ENCODE peak calls at places on chromosomes 16 and 17, in seven cellular contexts. A is pancreas, C is GM23338, I is foreskin keratinocyte, B is colonic mucosa, R is foreskin fibroblast, H is ovary. T is an unnamed sample.

GRCh38 chr17:61334673-61335072 is 65.0 kb upstream of the TBX2 start:
- DNase-seq in R (no peak), I (no peak), B (no peak), H (no peak), A (no peak), C (no peak), T (no peak)

GRCh38 chr16:23508589-23509440 is 1.5 kb downstream of the GGA2 start:
- DNase-seq in H (no peak), R (peak), C (peak), I (no peak), A (no peak), B (peak), T (peak)

GRCh38 chr17:50881182-50881581 is 15.0 kb upstream of the TOB1 start:
- DNase-seq in B (no peak), A (no peak), R (no peak), I (no peak), H (no peak), C (no peak), T (no peak)

GRCh38 chr16:3042376-3042775 is 4.0 kb upstream of the MMP25 start:
- DNase-seq in A (no peak), C (no peak), I (no peak), B (no peak), R (no peak), H (no peak), T (no peak)

GRCh38 chr16:17850626-17851265 is 380.0 kb upstream of the XYLT1 start:
- DNase-seq in I (no peak), C (peak), R (no peak), H (no peak), B (no peak), A (no peak), T (peak)

GRCh38 chr17:79740413-79740812 is 9.7 kb downstream of the ENPP7 start:
- DNase-seq in I (no peak), H (no peak), A (no peak), R (no peak), B (no peak), C (no peak), T (no peak)

GRCh38 chr17:76879254-76879653 is 11.1 kb downstream of the MGAT5B start:
- DNase-seq in R (no peak), B (no peak), I (no peak), A (no peak), C (no peak), H (no peak), T (no peak)

GRCh38 chr16:86555763-86556130 is 712 bp upstream of the MTHFSD start:
- DNase-seq in B (no peak), I (no peak), A (no peak), C (peak), R (peak), H (no peak), T (no peak)

GRCh38 chr17:52297230-52298010 is 138.9 kb upstream of the CA10 start:
- DNase-seq in A (no peak), B (no peak), I (no peak), R (no peak), H (no peak), C (peak), T (no peak)

GRCh38 chr16:28136751-28137434 is 73.4 kb upstream of the GSG1L start:
- DNase-seq in R (no peak), A (no peak), B (no peak), I (no peak), C (no peak), H (no peak), T (no peak)

GRCh38 chr16:1108299-1109252 is 12.5 kb upstream of the C1QTNF8 start:
- DNase-seq in R (peak), H (peak), I (no peak), C (no peak), B (no peak), A (peak), T (no peak)

GRCh38 chr17:77145635-77146632 is 5.2 kb downstream of the SEC14L1 start:
- DNase-seq in R (peak), I (no peak), A (peak), B (peak), H (no peak), C (peak), T (peak)

GRCh38 chr16:63702981-63703590 is 1418.8 kb downstream of the CDH11 start:
- DNase-seq in C (peak), B (no peak), I (no peak), A (peak), H (no peak), R (no peak), T (no peak)

GRCh38 chr16:1734123-1734522 is 28.1 kb downstream of the MAPK8IP3 start:
- DNase-seq in R (no peak), I (no peak), A (no peak), H (no peak), B (no peak), C (no peak), T (no peak)

GRCh38 chr16:88002211-88002610 is 51.0 kb downstream of the BANP start:
- DNase-seq in C (no peak), I (no peak), A (no peak), B (no peak), H (no peak), R (no peak), T (no peak)

GRCh38 chr16:70661918-70662641 is 15.7 kb downstream of the IL34 start:
- DNase-seq in A (no peak), I (no peak), B (no peak), H (peak), R (peak), C (no peak), T (no peak)

GRCh38 chr16:19085679-19086200 is 18.3 kb downstream of the COQ7 start:
- DNase-seq in H (no peak), I (no peak), C (no peak), A (no peak), R (peak), B (peak), T (no peak)

GRCh38 chr16:30743690-30744089 is 4.5 kb upstream of the PHKG2 start:
- DNase-seq in A (no peak), C (no peak), H (peak), B (no peak), R (no peak), I (no peak), T (no peak)

GRCh38 chr17:34517406-34517805 is 62.0 kb upstream of the TMEM132E start:
- DNase-seq in A (no peak), I (no peak), R (no peak), B (no peak), H (no peak), C (no peak), T (no peak)

GRCh38 chr17:34519286-34519685 is 60.1 kb upstream of the TMEM132E start:
- DNase-seq in A (no peak), R (peak), H (no peak), I (no peak), B (no peak), C (peak), T (peak)
- TF ChIP-seq CTCF in A (no peak), R (peak), H (no peak), I (peak), B (no peak), C (peak), T (peak)

GRCh38 chr17:36768355-36768754 is 167.0 kb downstream of the MRM1 start:
- DNase-seq in C (peak), B (no peak), R (no peak), A (no peak), I (no peak), H (no peak), T (peak)
- TF ChIP-seq CTCF in C (peak), B (no peak), R (no peak), A (no peak), I (peak), H (no peak), T (no peak)

DNA sequence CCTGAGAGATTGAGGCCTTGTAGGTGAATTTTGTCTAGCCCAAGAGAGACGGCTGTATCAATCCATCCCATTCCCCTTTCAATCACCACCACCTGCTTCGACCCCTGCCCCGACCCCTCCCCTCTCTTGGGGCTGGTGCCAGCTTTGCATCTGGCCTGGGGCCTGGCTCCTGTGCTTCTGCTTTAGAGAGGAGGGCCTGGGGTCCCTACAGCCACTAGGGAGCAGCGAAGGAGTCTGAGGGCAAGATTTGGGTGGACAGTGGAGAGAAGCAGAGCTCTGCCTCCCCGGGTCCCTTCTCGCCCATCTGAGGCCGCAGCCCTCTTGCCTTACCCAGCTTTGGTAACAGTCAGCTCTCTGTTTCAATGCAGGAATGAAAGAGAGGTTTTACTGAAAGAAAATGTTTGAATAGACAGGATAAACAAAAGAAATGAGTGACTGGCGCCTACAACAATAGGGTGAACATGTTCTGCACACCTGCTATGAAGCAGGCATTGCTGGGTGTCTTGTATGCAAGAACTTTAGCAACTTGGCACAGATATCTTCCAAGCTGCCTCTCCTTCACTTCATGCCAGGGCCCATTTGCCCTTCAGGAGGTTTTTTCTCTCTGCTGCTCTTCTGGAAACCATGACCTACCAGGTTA is 57.4 kb downstream of the SLC47A1 start:
- DNase-seq in H (no peak), I (no peak), B (no peak), R (no peak), A (no peak), C (peak), T (no peak)
- TF ChIP-seq CTCF in H (no peak), I (no peak), B (no peak), R (no peak), A (no peak), C (peak), T (no peak)

DNA sequence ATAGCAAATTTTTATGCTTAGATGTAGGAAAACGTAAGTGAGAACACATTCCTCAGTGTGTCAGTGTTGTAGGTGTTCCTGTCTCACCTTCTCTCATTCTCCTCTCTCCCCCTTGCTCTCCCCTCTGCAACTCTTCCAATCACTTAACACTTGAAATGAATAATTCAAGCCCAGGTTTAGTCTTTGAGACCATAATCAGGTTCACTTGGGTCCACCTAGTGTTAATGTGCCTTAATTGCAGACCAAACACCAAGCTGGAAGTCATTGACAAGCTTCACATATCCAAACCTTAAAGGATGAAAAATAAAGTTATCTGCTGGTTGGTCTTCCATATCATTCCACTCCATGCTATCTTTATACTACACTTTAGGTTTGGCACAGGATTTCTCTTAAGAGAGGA is 37.0 kb downstream of the STXBP4 start:
- DNase-seq in R (peak), C (peak), A (no peak), B (no peak), I (no peak), H (no peak), T (no peak)
- TF ChIP-seq CTCF in R (peak), C (peak), A (no peak), B (peak), I (peak), H (no peak), T (peak)

DNA sequence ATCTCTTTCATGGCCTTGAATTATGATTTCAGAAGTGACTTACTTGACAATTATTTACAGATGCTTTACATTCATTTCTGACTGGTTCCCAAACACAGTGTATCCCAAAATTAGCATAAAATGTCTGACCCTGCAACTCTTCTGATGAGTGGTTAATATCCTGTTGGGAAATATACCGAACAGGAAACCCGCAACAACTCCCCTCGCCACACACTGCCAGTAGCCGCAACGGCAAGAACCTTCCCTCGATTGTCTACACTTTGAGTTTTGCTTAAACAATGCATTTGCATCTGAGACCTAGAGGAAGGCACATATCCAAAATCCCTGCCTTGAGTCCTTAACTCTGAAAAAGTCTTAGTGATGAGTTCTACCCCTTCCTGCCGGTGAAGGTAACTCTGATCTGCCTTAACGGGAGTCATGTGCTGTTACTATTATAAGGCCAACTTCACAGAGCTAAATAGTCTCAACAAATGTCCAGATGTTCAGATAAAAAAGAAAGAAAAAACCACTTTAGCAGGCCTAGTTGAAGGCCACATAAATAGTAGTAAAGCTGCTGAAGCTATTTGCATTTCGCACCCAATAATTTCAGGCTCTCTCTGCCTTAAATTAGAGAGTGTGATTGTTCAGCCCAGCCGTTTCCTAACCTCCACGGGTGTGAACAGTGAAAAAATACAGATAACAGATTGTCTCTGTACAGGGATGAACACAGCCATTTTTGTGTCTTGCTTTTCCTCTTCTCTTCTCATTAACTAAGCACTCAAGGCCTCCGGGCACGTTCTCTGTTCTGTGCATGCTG is 321.1 kb downstream of the HS3ST3B1 start:
- DNase-seq in I (no peak), B (no peak), A (no peak), H (no peak), R (no peak), C (no peak), T (no peak)
- TF ChIP-seq CTCF in I (no peak), B (no peak), A (no peak), H (no peak), R (no peak), C (no peak), T (no peak)

GRCh38 chr17:6799738-6800137 is 23.7 kb downstream of the FBXO39 start:
- DNase-seq in I (no peak), R (no peak), B (no peak), H (no peak), A (no peak), C (peak), T (no peak)
- TF ChIP-seq CTCF in I (no peak), R (no peak), B (no peak), H (no peak), A (no peak), C (no peak), T (no peak)

GRCh38 chr16:67339453-67339852 is 12.8 kb downstream of the LRRC36 start:
- DNase-seq in C (peak), R (peak), H (no peak), I (no peak), A (no peak), B (no peak), T (no peak)
- TF ChIP-seq CTCF in C (peak), R (peak), H (no peak), I (peak), A (no peak), B (no peak), T (no peak)

GRCh38 chr17:73478768-73479424 is 165.3 kb downstream of the SDK2 start:
- DNase-seq in I (no peak), H (no peak), R (no peak), C (peak), A (no peak), B (no peak), T (no peak)
- TF ChIP-seq CTCF in I (no peak), H (no peak), R (no peak), C (peak), A (no peak), B (no peak), T (peak)

GRCh38 chr16:89307421-89307805 is 89.9 kb downstream of the ZNF778 start:
- DNase-seq in I (no peak), H (no peak), C (no peak), B (no peak), A (no peak), R (no peak), T (no peak)

GRCh38 chr16:89304941-89305705 is 87.6 kb downstream of the ZNF778 start:
- DNase-seq in H (no peak), A (no peak), I (no peak), R (no peak), C (no peak), B (no peak), T (no peak)

GRCh38 chr16:89312194-89312593 is 94.7 kb downstream of the ZNF778 start:
- DNase-seq in A (no peak), B (no peak), C (no peak), H (no peak), I (no peak), R (no peak), T (no peak)

GRCh38 chr16:89309438-89310122 is 92.1 kb downstream of the ZNF778 start:
- DNase-seq in I (no peak), A (no peak), B (no peak), R (no peak), C (no peak), H (no peak), T (no peak)

GRCh38 chr16:89308391-89309333 is 91.2 kb downstream of the ZNF778 start:
- DNase-seq in C (peak), A (no peak), R (no peak), I (no peak), H (no peak), B (no peak), T (no peak)
- TF ChIP-seq CTCF in C (peak), A (peak), R (peak), I (peak), H (no peak), B (no peak), T (peak)